ENCODE peak calls at places on chromosome 21, in ten cellular contexts. N is mesothelial cell of epicardium; B is cerebellum; E is NCI-H1092 treated with DMSO at 0.1 percent for 48 hours; L is stimulated activated CD8-positive, alpha-beta memory T cell treated with anti-CD3 and anti-CD28 coated beads, Interleukin-4, amount 100 ng/mL, for 4 hours; P is hepatic stellate cell; S is anterior cingulate cortex; J is fibroblast of villous mesenchyme; Y is GDM1; D is T follicular helper cell. I is an unnamed sample.

GRCh38 chr21:17390575-17390974 is 122.3 kb upstream of the CXADR start:
- DNase-seq in N (no peak), B (no peak), E (no peak), L (no peak), P (no peak), S (no peak), J (no peak), Y (no peak), D (no peak), I (no peak)

GRCh38 chr21:45179568-45180288 is 105.3 kb downstream of the ADARB1 start:
- DNase-seq in N (no peak), B (no peak), E (no peak), L (no peak), P (no peak), S (no peak), J (no peak), Y (no peak), D (no peak), I (no peak)

GRCh38 chr21:45821315-45822001 is 160.1 kb upstream of the COL6A1 start:
- DNase-seq in N (no peak), B (no peak), E (no peak), L (no peak), P (no peak), S (no peak), J (no peak), Y (no peak), D (no peak), I (no peak)

GRCh38 chr21:21807598-21807903 is 809.3 kb downstream of the NCAM2 start:
- DNase-seq in N (no peak), B (no peak), E (no peak), L (no peak), P (no peak), S (no peak), J (no peak), Y (no peak), D (no peak), I (no peak)

GRCh38 chr21:39313042-39313456 is 383 bp downstream of the BRWD1 start:
- DNase-seq in N (no peak), B (no peak), E (peak), L (no peak), P (no peak), S (no peak), J (no peak), Y (no peak), D (peak), I (no peak)

GRCh38 chr21:42156690-42157605 is 62.0 kb upstream of the ABCG1 start:
- DNase-seq in N (no peak), B (peak), E (peak), L (no peak), P (no peak), S (peak), J (peak), Y (no peak), D (no peak), I (peak)

GRCh38 chr21:32975811-32976507 is 49.8 kb upstream of the OLIG2 start:
- DNase-seq in N (no peak), B (no peak), E (no peak), L (no peak), P (no peak), S (no peak), J (no peak), Y (no peak), D (no peak), I (no peak)

GRCh38 chr21:33682992-33683627 is 40.8 kb downstream of the ITSN1 start:
- DNase-seq in N (no peak), B (no peak), E (no peak), L (no peak), P (peak), S (no peak), J (peak), Y (no peak), D (no peak), I (no peak)

GRCh38 chr21:32549861-32550260 is 35.5 kb downstream of the TCP10L start:
- DNase-seq in N (no peak), B (no peak), E (no peak), L (no peak), P (no peak), S (no peak), J (no peak), Y (no peak), D (no peak), I (no peak)

GRCh38 chr21:25366116-25366515 is 241.2 kb downstream of the MRPL39 start:
- DNase-seq in N (no peak), B (no peak), E (no peak), L (no peak), P (no peak), S (no peak), J (no peak), Y (no peak), D (no peak), I (no peak)

GRCh38 chr21:41406340-41406739 is 19.7 kb upstream of the MX1 start:
- DNase-seq in N (no peak), B (no peak), E (no peak), L (no peak), P (no peak), S (no peak), J (no peak), Y (no peak), D (no peak), I (no peak)

GRCh38 chr21:33350676-33351075 is 25.9 kb downstream of the IFNAR1 start:
- DNase-seq in N (no peak), B (no peak), E (no peak), L (no peak), P (no peak), S (no peak), J (no peak), Y (no peak), D (no peak), I (no peak)

GRCh38 chr21:44932366-44933181 is 7.3 kb upstream of the SLX9 start:
- DNase-seq in N (no peak), B (no peak), E (no peak), L (no peak), P (peak), S (no peak), J (no peak), Y (peak), D (peak), I (no peak)

GRCh38 chr21:45574081-45574501 is 31.9 kb upstream of the SLC19A1 start:
- DNase-seq in N (no peak), B (no peak), E (no peak), L (no peak), P (no peak), S (no peak), J (no peak), Y (no peak), D (no peak), I (no peak)

GRCh38 chr21:42974832-42975820 is 764 bp downstream of the PKNOX1 start:
- DNase-seq in N (peak), B (peak), E (peak), L (peak), P (peak), S (peak), J (peak), Y (peak), D (peak), I (peak)

GRCh38 chr21:33572350-33572749 is 16.1 kb downstream of the DONSON start:
- DNase-seq in N (no peak), B (no peak), E (no peak), L (no peak), P (no peak), S (no peak), J (peak), Y (no peak), D (no peak), I (no peak)

GRCh38 chr21:38306833-38307232 is 50.0 kb downstream of the KCNJ15 start:
- DNase-seq in N (no peak), B (no peak), E (no peak), L (no peak), P (peak), S (no peak), J (peak), Y (no peak), D (no peak), I (no peak)

GRCh38 chr21:40381111-40381510 is 465.8 kb downstream of the DSCAM start:
- DNase-seq in N (no peak), B (no peak), E (no peak), L (no peak), P (no peak), S (no peak), J (no peak), Y (no peak), D (no peak), I (no peak)

GRCh38 chr21:41366522-41367151 is 4.8 kb downstream of the MX2 start:
- DNase-seq in N (no peak), B (no peak), E (no peak), L (no peak), P (no peak), S (no peak), J (peak), Y (no peak), D (no peak), I (peak)

GRCh38 chr21:46154155-46154954 is 1.0 kb downstream of the FTCD start:
- DNase-seq in N (no peak), B (no peak), E (no peak), L (no peak), P (no peak), S (no peak), J (no peak), Y (no peak), D (no peak), I (no peak)

GRCh38 chr21:34110594-34111202 is 37.3 kb downstream of the MRPS6 start:
- DNase-seq in N (no peak), B (no peak), E (no peak), L (no peak), P (no peak), S (no peak), J (no peak), Y (no peak), D (no peak), I (no peak)

GRCh38 chr21:44425895-44426662 is 29.2 kb upstream of the LRRC3 start:
- DNase-seq in N (no peak), B (no peak), E (no peak), L (no peak), P (no peak), S (no peak), J (no peak), Y (no peak), D (no peak), I (no peak)

GRCh38 chr21:35885942-35886541 is 174.3 kb downstream of the SETD4 start:
- DNase-seq in N (no peak), B (no peak), E (no peak), L (no peak), P (no peak), S (no peak), J (no peak), Y (no peak), D (no peak), I (no peak)

GRCh38 chr21:45327458-45328197 is 39.9 kb upstream of the POFUT2 start:
- DNase-seq in N (no peak), B (no peak), E (no peak), L (no peak), P (no peak), S (no peak), J (no peak), Y (no peak), D (no peak), I (no peak)